ENCODE peak calls at places on chromosomes 16 and 17, in nine cellular contexts. One of them, this sample, is unnamed.

GRCh38 chr17:45816966-45817365 is 27.7 kb upstream of the SPPL2C start:
- DNase-seq in K562: no peak
- DNase-seq in SK-N-SH: no peak
- DNase-seq in upper lobe of left lung: no peak
- DNase-seq in transverse colon: no peak
- DNase-seq in H1: no peak
- DNase-seq in sigmoid colon: no peak
- DNase-seq in GM12878: no peak
- DNase-seq in stomach: no peak
- DNase-seq in this sample: no peak

GRCh38 chr17:39244016-39244599 is 18.4 kb upstream of the STAC2 start:
- DNase-seq in upper lobe of left lung: no peak
- DNase-seq in stomach: no peak
- DNase-seq in transverse colon: no peak
- DNase-seq in H1: no peak
- DNase-seq in GM12878: no peak
- DNase-seq in sigmoid colon: peak; percentile 62
- DNase-seq in K562: no peak
- DNase-seq in SK-N-SH: no peak
- DNase-seq in this sample: no peak

GRCh38 chr17:18932360-18933055 is 19.5 kb upstream of the SLC5A10 start:
- DNase-seq in transverse colon: no peak
- DNase-seq in GM12878: no peak
- DNase-seq in K562: no peak
- DNase-seq in sigmoid colon: no peak
- DNase-seq in stomach: no peak
- DNase-seq in H1: no peak
- DNase-seq in SK-N-SH: no peak
- DNase-seq in upper lobe of left lung: no peak
- DNase-seq in this sample: no peak

GRCh38 chr16:68074850-68075249 is 10.3 kb upstream of the NFATC3 start:
- DNase-seq in H1: no peak
- DNase-seq in stomach: peak; percentile 53
- DNase-seq in K562: no peak
- DNase-seq in SK-N-SH: no peak
- DNase-seq in upper lobe of left lung: peak; percentile 63
- DNase-seq in transverse colon: peak; percentile 68
- DNase-seq in sigmoid colon: no peak
- DNase-seq in GM12878: peak; percentile 95
- DNase-seq in this sample: no peak

GRCh38 chr16:23920446-23920845 is 84.7 kb downstream of the PRKCB start:
- DNase-seq in sigmoid colon: no peak
- DNase-seq in transverse colon: no peak
- DNase-seq in H1: no peak
- DNase-seq in K562: no peak
- DNase-seq in GM12878: no peak
- DNase-seq in SK-N-SH: no peak
- DNase-seq in upper lobe of left lung: no peak
- DNase-seq in stomach: no peak
- DNase-seq in this sample: no peak

GRCh38 chr16:10751291-10751697 is 7.7 kb downstream of the NUBP1 start:
- DNase-seq in K562: no peak
- DNase-seq in upper lobe of left lung: peak; percentile 33
- DNase-seq in SK-N-SH: peak; percentile 51
- DNase-seq in H1: no peak
- DNase-seq in GM12878: no peak
- DNase-seq in transverse colon: no peak
- DNase-seq in sigmoid colon: no peak
- DNase-seq in stomach: no peak
- DNase-seq in this sample: no peak

GRCh38 chr17:1561420-1562177 is 993 bp downstream of the PITPNA start:
- DNase-seq in upper lobe of left lung: no peak
- DNase-seq in sigmoid colon: no peak
- DNase-seq in SK-N-SH: peak; percentile 79
- DNase-seq in GM12878: no peak
- DNase-seq in H1: peak; percentile 62
- DNase-seq in stomach: no peak
- DNase-seq in transverse colon: no peak
- DNase-seq in K562: peak; percentile 48
- DNase-seq in this sample: no peak

GRCh38 chr16:77402672-77403071 is 32.2 kb downstream of the ADAMTS18 start:
- DNase-seq in K562: no peak
- DNase-seq in SK-N-SH: no peak
- DNase-seq in transverse colon: no peak
- DNase-seq in sigmoid colon: no peak
- DNase-seq in GM12878: no peak
- DNase-seq in H1: no peak
- DNase-seq in stomach: no peak
- DNase-seq in upper lobe of left lung: no peak
- DNase-seq in this sample: no peak

GRCh38 chr17:61002316-61002736 is 324.7 kb downstream of the BCAS3 start:
- DNase-seq in upper lobe of left lung: no peak
- DNase-seq in sigmoid colon: no peak
- DNase-seq in transverse colon: no peak
- DNase-seq in SK-N-SH: peak; percentile 55
- DNase-seq in stomach: no peak
- DNase-seq in K562: peak; percentile 6
- DNase-seq in GM12878: no peak
- DNase-seq in H1: no peak
- DNase-seq in this sample: no peak

DNA sequence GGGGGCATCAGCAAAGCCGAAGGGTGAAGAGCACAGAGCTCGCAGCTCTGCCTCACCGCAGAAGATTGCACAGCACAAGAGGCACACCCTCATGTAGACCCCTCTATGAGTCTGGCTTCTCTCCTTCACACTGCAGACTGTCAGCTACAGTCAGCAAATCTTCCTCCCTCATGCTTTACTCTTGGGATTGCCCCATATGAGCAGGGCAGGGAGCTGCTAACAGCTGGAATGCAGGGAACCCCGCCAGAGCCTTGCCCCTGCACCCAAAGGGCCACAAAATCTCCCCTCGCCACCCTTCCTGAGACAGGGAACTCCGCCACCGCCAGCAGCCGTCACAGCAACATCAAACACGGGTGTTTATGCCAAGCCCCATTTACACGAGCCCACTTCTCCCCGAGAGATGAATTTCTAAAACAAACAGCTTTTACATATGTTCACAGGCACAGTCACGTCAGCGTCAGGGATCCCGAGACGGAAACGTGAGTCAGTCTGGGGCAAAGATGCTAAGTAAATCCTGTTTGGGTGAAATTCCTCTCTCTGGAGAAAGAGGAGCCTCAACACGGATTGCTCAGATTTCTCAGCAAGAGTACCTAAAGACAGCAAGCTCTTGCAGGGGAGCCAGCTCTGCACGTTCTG is 121.8 kb downstream of the CDYL2 start:
- DNase-seq in H1: no peak
- DNase-seq in upper lobe of left lung: no peak
- DNase-seq in stomach: no peak
- DNase-seq in K562: no peak
- DNase-seq in SK-N-SH: no peak
- DNase-seq in transverse colon: no peak
- DNase-seq in GM12878: no peak
- DNase-seq in sigmoid colon: no peak
- DNase-seq in this sample: no peak
- H3K4me3 ChIP-seq in H1: no peak overlapping the region
- H3K4me3 ChIP-seq in upper lobe of left lung: no peak overlapping the region
- H3K4me3 ChIP-seq in stomach: no peak overlapping the region
- H3K4me3 ChIP-seq in K562: no peak overlapping the region
- H3K4me3 ChIP-seq in SK-N-SH: no peak overlapping the region
- H3K4me3 ChIP-seq in transverse colon: no peak overlapping the region
- H3K4me3 ChIP-seq in GM12878: no peak overlapping the region
- H3K4me3 ChIP-seq in sigmoid colon: no peak overlapping the region
- H3K4me3 ChIP-seq in this sample: no peak overlapping the region

GRCh38 chr17:16486373-16487250 is 5.4 kb downstream of the LRRC75A start:
- DNase-seq in K562: no peak
- DNase-seq in transverse colon: peak; percentile 96
- DNase-seq in stomach: peak; percentile 97
- DNase-seq in H1: peak; percentile 65
- DNase-seq in SK-N-SH: peak; percentile 81
- DNase-seq in upper lobe of left lung: peak; percentile 89
- DNase-seq in GM12878: no peak
- DNase-seq in sigmoid colon: peak; percentile 95
- DNase-seq in this sample: peak; percentile 87
- TF ChIP-seq POLR2AphosphoS5 in K562: no peak
- TF ChIP-seq POLR2AphosphoS5 in transverse colon: peak; percentile 63
- TF ChIP-seq POLR2AphosphoS5 in stomach: peak; percentile 76
- TF ChIP-seq POLR2AphosphoS5 in H1: no peak
- TF ChIP-seq POLR2AphosphoS5 in SK-N-SH: no peak
- TF ChIP-seq POLR2AphosphoS5 in upper lobe of left lung: peak; percentile 43
- TF ChIP-seq POLR2AphosphoS5 in GM12878: no peak
- TF ChIP-seq POLR2AphosphoS5 in sigmoid colon: peak; percentile 74
- TF ChIP-seq POLR2AphosphoS5 in this sample: no peak

GRCh38 chr16:29663829-29664132 is 734 bp downstream of the SPN start:
- DNase-seq in GM12878: no peak
- DNase-seq in K562: no peak
- DNase-seq in SK-N-SH: no peak
- DNase-seq in H1: no peak
- DNase-seq in sigmoid colon: no peak
- DNase-seq in transverse colon: no peak
- DNase-seq in stomach: no peak
- DNase-seq in upper lobe of left lung: no peak
- DNase-seq in this sample: no peak
- TF ChIP-seq EP300 in GM12878: no peak
- TF ChIP-seq EP300 in K562: no peak
- TF ChIP-seq EP300 in SK-N-SH: no peak
- TF ChIP-seq EP300 in H1: no peak
- TF ChIP-seq EP300 in sigmoid colon: no peak
- TF ChIP-seq EP300 in transverse colon: no peak
- TF ChIP-seq EP300 in stomach: no peak
- TF ChIP-seq EP300 in upper lobe of left lung: no peak
- TF ChIP-seq EP300 in this sample: no peak

DNA sequence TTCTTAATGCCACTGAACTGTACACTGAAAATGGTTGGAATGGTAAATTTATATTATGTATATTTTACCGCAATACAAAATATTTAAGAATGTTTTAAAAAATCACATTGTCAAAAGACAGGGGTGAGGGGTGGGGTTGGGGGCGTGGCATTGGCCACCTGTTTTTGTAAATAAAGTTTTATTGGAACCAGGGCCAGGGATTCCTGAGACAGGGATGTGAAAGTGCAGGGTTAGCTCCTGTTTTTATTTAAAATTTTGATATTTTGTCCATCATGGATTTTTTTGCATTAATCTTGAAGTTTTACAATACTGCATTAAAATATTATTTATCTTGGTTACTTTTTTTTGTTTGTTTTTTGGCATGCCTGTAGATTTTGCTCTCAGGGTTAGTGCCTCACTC is 2.3 kb upstream of the FA2H start:
- DNase-seq in stomach: no peak
- DNase-seq in GM12878: no peak
- DNase-seq in K562: no peak
- DNase-seq in H1: no peak
- DNase-seq in transverse colon: no peak
- DNase-seq in upper lobe of left lung: no peak
- DNase-seq in sigmoid colon: no peak
- DNase-seq in SK-N-SH: no peak
- DNase-seq in this sample: no peak
- H3K4me3 ChIP-seq in stomach: no peak overlapping the region
- H3K4me3 ChIP-seq in GM12878: no peak overlapping the region
- H3K4me3 ChIP-seq in K562: no peak overlapping the region
- H3K4me3 ChIP-seq in H1: no peak overlapping the region
- H3K4me3 ChIP-seq in transverse colon: no peak overlapping the region
- H3K4me3 ChIP-seq in upper lobe of left lung: no peak overlapping the region
- H3K4me3 ChIP-seq in sigmoid colon: no peak overlapping the region
- H3K4me3 ChIP-seq in SK-N-SH: no peak overlapping the region
- H3K4me3 ChIP-seq in this sample: no peak overlapping the region

GRCh38 chr16:14003119-14003570 is 68.0 kb upstream of the MRTFB start:
- DNase-seq in H1: peak; percentile 68
- DNase-seq in sigmoid colon: peak; percentile 71
- DNase-seq in stomach: no peak
- DNase-seq in GM12878: no peak
- DNase-seq in upper lobe of left lung: peak; percentile 63
- DNase-seq in transverse colon: peak; percentile 29
- DNase-seq in SK-N-SH: peak; percentile 81
- DNase-seq in K562: peak; percentile 40
- DNase-seq in this sample: peak; percentile 89
- TF ChIP-seq POLR2AphosphoS5 in H1: no peak
- TF ChIP-seq POLR2AphosphoS5 in sigmoid colon: peak; percentile 29
- TF ChIP-seq POLR2AphosphoS5 in stomach: no peak
- TF ChIP-seq POLR2AphosphoS5 in GM12878: no peak
- TF ChIP-seq POLR2AphosphoS5 in upper lobe of left lung: peak; percentile 33
- TF ChIP-seq POLR2AphosphoS5 in transverse colon: no peak
- TF ChIP-seq POLR2AphosphoS5 in SK-N-SH: no peak
- TF ChIP-seq POLR2AphosphoS5 in K562: no peak
- TF ChIP-seq POLR2AphosphoS5 in this sample: no peak

DNA sequence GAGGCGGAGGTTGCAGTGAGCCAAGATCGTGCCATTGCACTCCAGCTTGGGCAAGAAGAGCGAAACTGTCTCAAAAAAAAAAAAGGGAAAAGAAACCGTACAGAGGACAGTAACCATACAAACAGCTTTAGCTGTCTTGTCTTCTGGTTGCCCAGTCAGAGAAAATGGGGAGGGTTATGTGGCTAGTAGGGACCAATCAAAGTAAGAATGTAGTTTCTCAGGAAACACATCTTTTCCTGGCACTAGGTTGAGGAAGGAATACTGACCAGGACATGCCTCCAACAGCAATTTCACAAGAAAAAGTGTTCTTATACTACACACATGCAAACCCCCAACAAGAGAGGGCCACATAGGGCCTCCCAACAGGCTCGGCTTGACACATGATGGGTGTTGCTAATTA is 2.1 kb downstream of the MIF4GD start:
- DNase-seq in sigmoid colon: no peak
- DNase-seq in GM12878: no peak
- DNase-seq in H1: no peak
- DNase-seq in SK-N-SH: peak; percentile 14
- DNase-seq in stomach: no peak
- DNase-seq in upper lobe of left lung: no peak
- DNase-seq in transverse colon: no peak
- DNase-seq in K562: no peak
- DNase-seq in this sample: no peak
- TF ChIP-seq EP300 in sigmoid colon: no peak
- TF ChIP-seq EP300 in GM12878: no peak
- TF ChIP-seq EP300 in H1: no peak
- TF ChIP-seq EP300 in SK-N-SH: no peak
- TF ChIP-seq EP300 in stomach: no peak
- TF ChIP-seq EP300 in upper lobe of left lung: no peak
- TF ChIP-seq EP300 in transverse colon: no peak
- TF ChIP-seq EP300 in K562: no peak
- TF ChIP-seq EP300 in this sample: no peak